ENCODE peak calls at places on chromosomes 11 and 22, in ten cellular contexts. X is A549; E is stimulated activated CD8-positive, alpha-beta memory T cell treated with anti-CD3 and anti-CD28 coated beads, Interleukin-12 subunit alpha, Interleukin-12 subunit beta, amount 100 ng/mL, for 4 hours; O is NCI-H2081 treated with DMSO at 0.1 percent for 48 hours; F is mucosa of gallbladder; W is dorsolateral prefrontal cortex; Y is amygdala; T is activated CD4-positive, alpha-beta T cell treated with anti-CD3 and anti-CD28 coated beads, Interleukin-2, amount 50 U/mL, for 1 hour; A is astrocyte of the cerebellum; R is pulmonary artery endothelial cell. I is an unnamed sample.

GRCh38 chr11:123195182-123196059 is at the start of gene CLMP:
- DNase-seq in X (no peak), E (no peak), O (no peak), F (peak; percentile 26), W (peak; percentile 36), Y (no peak), T (no peak), A (no peak), R (no peak), I (peak; percentile 58)

GRCh38 chr22:45238431-45239377 is 2.0 kb downstream of the KIAA0930 start:
- DNase-seq in X (no peak), E (no peak), O (no peak), F (no peak), W (no peak), Y (no peak), T (no peak), A (no peak), R (no peak), I (no peak)

GRCh38 chr11:12473366-12473765 is 96.0 kb downstream of the PARVA start:
- DNase-seq in X (no peak), E (no peak), O (no peak), F (no peak), W (no peak), Y (no peak), T (no peak), A (no peak), R (no peak), I (no peak)

GRCh38 chr22:48800886-48801607 is 1026.6 kb downstream of the BRD1 start:
- DNase-seq in X (no peak), E (no peak), O (no peak), F (no peak), W (no peak), Y (no peak), T (no peak), A (no peak), R (no peak), I (no peak)

GRCh38 chr11:1195690-1196515 is 27.0 kb upstream of the MUC5B start:
- DNase-seq in X (no peak), E (no peak), O (no peak), F (no peak), W (peak; percentile 1), Y (no peak), T (no peak), A (no peak), R (no peak), I (peak; percentile 76)

GRCh38 chr11:66242085-66242765 is 26.2 kb upstream of the RAB1B start:
- DNase-seq in X (no peak), E (no peak), O (no peak), F (no peak), W (no peak), Y (no peak), T (no peak), A (no peak), R (no peak), I (no peak)

GRCh38 chr11:44813401-44813800 is 86.6 kb downstream of the TSPAN18 start:
- DNase-seq in X (no peak), E (no peak), O (no peak), F (no peak), W (no peak), Y (no peak), T (no peak), A (no peak), R (no peak), I (no peak)

GRCh38 chr11:33515347-33515746 is 185.3 kb downstream of the C11orf91 start:
- DNase-seq in X (no peak), E (no peak), O (no peak), F (no peak), W (peak; percentile 35), Y (no peak), T (no peak), A (no peak), R (no peak), I (no peak)

GRCh38 chr22:22111983-22112382 is 129.4 kb upstream of the TOP3B start:
- DNase-seq in X (no peak), E (no peak), O (no peak), F (no peak), W (no peak), Y (no peak), T (no peak), A (no peak), R (no peak), I (no peak)

GRCh38 chr22:50140615-50141014 is 29.9 kb upstream of the PANX2 start:
- DNase-seq in X (no peak), E (no peak), O (no peak), F (no peak), W (no peak), Y (no peak), T (no peak), A (no peak), R (no peak), I (no peak)

GRCh38 chr11:9808943-9809342 is 145.1 kb downstream of the SWAP70 start:
- DNase-seq in X (no peak), E (no peak), O (no peak), F (no peak), W (no peak), Y (no peak), T (no peak), A (peak; percentile 29), R (no peak), I (no peak)

GRCh38 chr11:29161216-29161615 is 855.6 kb downstream of the KCNA4 start:
- DNase-seq in X (no peak), E (no peak), O (no peak), F (no peak), W (no peak), Y (no peak), T (no peak), A (no peak), R (peak; percentile 5), I (no peak)

GRCh38 chr11:32575070-32575469 is 8.6 kb upstream of the EIF3M start:
- DNase-seq in X (no peak), E (no peak), O (no peak), F (no peak), W (no peak), Y (no peak), T (no peak), A (no peak), R (no peak), I (no peak)